ENCODE peak calls at places on chromosome X, in eight cellular contexts. A is activated CD4-positive, alpha-beta T cell treated with anti-CD3 and anti-CD28 coated beads, Interleukin-2, amount 50 U/mL, for 4 hours; W is ACHN; E is HS-27A; T is NCI-H510A treated with DMSO at 0.1 percent for 48 hours; U is lower lobe of right lung; V is ELF-1; B is hypothalamus. F is an unnamed sample.

GRCh38 chrX:128754130-128754529 is 701.9 kb upstream of the ACTRT1 start:
- DNase-seq in A (no peak), W (no peak), E (no peak), T (no peak), U (no peak), V (peak; percentile 7), B (no peak), F (no peak)

GRCh38 chrX:138777230-138777629 is 65.7 kb upstream of the FGF13 start:
- DNase-seq in A (no peak), W (no peak), E (no peak), T (no peak), U (no peak), V (peak; percentile 41), B (no peak), F (no peak)

GRCh38 chrX:3257471-3257870 is 89.0 kb downstream of the MXRA5 start:
- DNase-seq in A (no peak), W (no peak), E (no peak), T (no peak), U (no peak), V (no peak), B (no peak), F (no peak)

GRCh38 chrX:103678199-103678993 is 8.1 kb downstream of the MORF4L2 start:
- DNase-seq in A (no peak), W (no peak), E (no peak), T (no peak), U (no peak), V (no peak), B (no peak), F (no peak)

GRCh38 chrX:1434871-1435240 is 17.9 kb downstream of the ASMTL start:
- DNase-seq in A (no peak), W (no peak), E (no peak), T (no peak), U (peak; percentile 41), V (no peak), B (no peak), F (no peak)

GRCh38 chrX:100316987-100317386 is 93.1 kb downstream of the PCDH19 start:
- DNase-seq in A (no peak), W (no peak), E (no peak), T (peak; percentile 49), U (peak; percentile 49), V (no peak), B (no peak), F (no peak)

GRCh38 chrX:136528645-136529315 is 3.2 kb upstream of the VGLL1 start:
- DNase-seq in A (no peak), W (peak; percentile 23), E (no peak), T (no peak), U (no peak), V (peak; percentile 53), B (no peak), F (no peak)

GRCh38 chrX:2325076-2325784 is 175.5 kb downstream of the DHRSX start:
- DNase-seq in A (peak; percentile 13), W (no peak), E (no peak), T (no peak), U (peak; percentile 55), V (peak; percentile 95), B (no peak), F (peak; percentile 75)

GRCh38 chrX:39633293-39633692 is 464.5 kb downstream of the BCOR start:
- DNase-seq in A (no peak), W (no peak), E (no peak), T (no peak), U (no peak), V (no peak), B (no peak), F (no peak)

GRCh38 chrX:11647048-11647650 is 18.6 kb downstream of the ARHGAP6 start:
- DNase-seq in A (no peak), W (no peak), E (no peak), T (no peak), U (no peak), V (peak; percentile 47), B (no peak), F (no peak)

GRCh38 chrX:69121321-69122000 is 43.8 kb downstream of the PJA1 start:
- DNase-seq in A (no peak), W (no peak), E (no peak), T (no peak), U (no peak), V (no peak), B (no peak), F (no peak)

GRCh38 chrX:107683124-107683895 is 55.0 kb downstream of the PRPS1 start:
- DNase-seq in A (no peak), W (no peak), E (no peak), T (no peak), U (no peak), V (no peak), B (no peak), F (peak; percentile 14)

GRCh38 chrX:132837126-132837525 is 121.3 kb downstream of the HS6ST2 start:
- DNase-seq in A (no peak), W (peak; percentile 0), E (no peak), T (no peak), U (no peak), V (no peak), B (no peak), F (no peak)

GRCh38 chrX:149630681-149631292 is 805 bp downstream of the TMEM185A start:
- DNase-seq in A (no peak), W (peak; percentile 33), E (no peak), T (peak; percentile 0), U (no peak), V (peak; percentile 23), B (no peak), F (peak; percentile 14)

F was measured in cerebellar cortex.